ENCODE peak calls at places on chromosome 17, in six cellular contexts. P is suprapubic skin; F is breast epithelium; R is heart left ventricle; Z is CD8-positive, alpha-beta memory T cell; N is tibial artery. K is an unnamed sample.

GRCh38 chr17:1049446-1050225 is 52.7 kb downstream of the TIMM22 start:
- DNase-seq in N (no peak), R (no peak), Z (no peak), F (no peak), P (no peak), K (no peak)

GRCh38 chr17:16933317-16934132 is 38.4 kb downstream of the TNFRSF13B start:
- DNase-seq in N (peak; percentile 43), F (peak; percentile 38), R (peak; percentile 10), Z (no peak), P (peak; percentile 50), K (no peak)

GRCh38 chr17:8410882-8411238 is 13.2 kb upstream of the RNF222 start:
- DNase-seq in N (no peak), Z (no peak), R (no peak), F (no peak), P (no peak), K (no peak)

GRCh38 chr17:80345841-80346497 is 69.0 kb upstream of the ENDOV start:
- DNase-seq in F (peak; percentile 22), R (no peak), Z (no peak), N (peak; percentile 21), P (peak; percentile 38), K (no peak)

GRCh38 chr17:79821331-79822095 is 17.7 kb downstream of the CBX4 start:
- DNase-seq in Z (no peak), P (no peak), R (no peak), F (no peak), N (no peak), K (no peak)

GRCh38 chr17:7435676-7436555 is 681 bp downstream of the TMEM102 start:
- DNase-seq in Z (peak; percentile 78), N (no peak), R (peak; percentile 46), P (no peak), F (no peak), K (peak; percentile 38)

GRCh38 chr17:5194346-5194745 is 2.7 kb upstream of the ZNF594 start:
- DNase-seq in Z (no peak), R (no peak), F (no peak), N (no peak), P (no peak), K (no peak)

GRCh38 chr17:47955497-47956461 is 1.9 kb downstream of the PRR15L start:
- DNase-seq in Z (peak; percentile 27), F (peak; percentile 79), N (no peak), P (no peak), R (no peak), K (no peak)

GRCh38 chr17:64115043-64115698 is 14.8 kb downstream of the ERN1 start:
- DNase-seq in P (no peak), Z (no peak), R (no peak), N (no peak), F (no peak), K (no peak)

GRCh38 chr17:64172510-64172909 is 42.6 kb upstream of the ERN1 start:
- DNase-seq in F (no peak), Z (no peak), N (no peak), R (no peak), P (no peak), K (no peak)

GRCh38 chr17:64515419-64515818 is 8.6 kb downstream of the CEP95 start:
- DNase-seq in Z (no peak), R (no peak), N (no peak), P (no peak), F (no peak), K (no peak)

GRCh38 chr17:58112970-58113631 is 29.9 kb downstream of the DYNLL2 start:
- DNase-seq in R (peak; percentile 69), Z (peak; percentile 86), N (peak; percentile 79), P (peak; percentile 80), F (peak; percentile 70), K (peak; percentile 57)

GRCh38 chr17:1004769-1005295 is 7.9 kb downstream of the TIMM22 start:
- DNase-seq in N (no peak), P (no peak), R (no peak), F (no peak), Z (no peak), K (no peak)

GRCh38 chr17:56752263-56752662 is 81.5 kb downstream of the C17orf67 start:
- DNase-seq in N (no peak), P (no peak), Z (no peak), F (no peak), R (no peak), K (no peak)

GRCh38 chr17:33209671-33210070 is 83.4 kb downstream of the ASIC2 start:
- DNase-seq in F (no peak), P (no peak), N (no peak), R (no peak), Z (no peak), K (no peak)

GRCh38 chr17:9905078-9905415 is at the start of gene RCVRN:
- DNase-seq in N (peak; percentile 42), F (no peak), Z (no peak), R (no peak), P (no peak), K (no peak)

GRCh38 chr17:29582767-29583166 is 6.7 kb downstream of the GIT1 start:
- DNase-seq in N (no peak), P (no peak), F (no peak), Z (peak; percentile 39), R (no peak), K (peak; percentile 76)

GRCh38 chr17:77929180-77929564 is 29.3 kb upstream of the TNRC6C start:
- DNase-seq in F (no peak), R (no peak), P (no peak), Z (no peak), N (peak; percentile 28), K (no peak)

GRCh38 chr17:47188266-47188665 is 829 bp downstream of the CDC27 start:
- DNase-seq in F (no peak), R (no peak), Z (no peak), N (no peak), P (no peak), K (no peak)

GRCh38 chr17:45431531-45432404 is 902 bp downstream of the ARHGAP27 start:
- DNase-seq in F (peak; percentile 84), P (peak; percentile 89), N (no peak), Z (peak; percentile 81), R (peak; percentile 59), K (no peak)

GRCh38 chr17:43563262-43564079 is 17.3 kb upstream of the ETV4 start:
- DNase-seq in F (no peak), Z (no peak), P (no peak), N (no peak), R (no peak), K (no peak)

GRCh38 chr17:34006126-34006525 is 249.0 kb upstream of the CCL2 start:
- DNase-seq in F (no peak), Z (no peak), R (no peak), P (no peak), N (no peak), K (no peak)

GRCh38 chr17:4110152-4110551 is 32.7 kb downstream of the ZZEF1 start:
- DNase-seq in R (no peak), Z (no peak), N (no peak), P (no peak), F (no peak), K (no peak)

GRCh38 chr17:66522591-66523272 is 220.3 kb downstream of the PRKCA start:
- DNase-seq in F (no peak), P (no peak), Z (no peak), N (no peak), R (no peak), K (no peak)

GRCh38 chr17:27565874-27566672 is 64.9 kb upstream of the LGALS9 start:
- DNase-seq in N (no peak), Z (no peak), P (no peak), R (no peak), F (no peak), K (no peak)

GRCh38 chr17:50152736-50153135 is 2.3 kb upstream of the PPP1R9B start:
- DNase-seq in N (no peak), R (no peak), F (no peak), P (no peak), Z (no peak), K (no peak)
- H3K27ac ChIP-seq in N (peak overlapping the region; percentile 93), R (peak overlapping the region; percentile 94), F (peak overlapping the region; percentile 88), P (peak overlapping the region; percentile 86), Z (peak overlapping the region; percentile 40), K (peak overlapping the region; percentile 93)

GRCh38 chr17:21252875-21253645 is at the start of gene NATD1:
- DNase-seq in P (peak; percentile 90), N (peak; percentile 93), Z (peak; percentile 87), F (peak; percentile 83), R (peak; percentile 88), K (peak; percentile 85)

GRCh38 chr17:21250719-21251305 is 2.4 kb downstream of the NATD1 start:
- DNase-seq in P (no peak), R (no peak), F (no peak), N (no peak), Z (no peak), K (no peak)

GRCh38 chr17:21251611-21252010 is 1.6 kb downstream of the NATD1 start:
- DNase-seq in Z (no peak), R (no peak), N (no peak), F (no peak), P (no peak), K (no peak)

GRCh38 chr17:21253646-21254441 is 634 bp upstream of the NATD1 start:
- DNase-seq in N (no peak), Z (no peak), P (no peak), R (no peak), F (no peak), K (no peak)

GRCh38 chr17:21252289-21252874 is 828 bp downstream of the NATD1 start:
- DNase-seq in F (no peak), P (no peak), Z (no peak), N (no peak), R (no peak), K (no peak)
- H3K27ac ChIP-seq in F (peak overlapping the region; percentile 54), P (peak overlapping the region; percentile 79), Z (no peak overlapping the region), N (peak overlapping the region; percentile 76), R (peak overlapping the region; percentile 62), K (peak overlapping the region; percentile 42)

GRCh38 chr17:18224053-18224427 is 1.4 kb upstream of the LLGL1 start:
- DNase-seq in N (peak; percentile 63), R (no peak), F (no peak), Z (no peak), P (no peak), K (no peak)

GRCh38 chr17:18226284-18226945 is 980 bp downstream of the LLGL1 start:
- DNase-seq in R (no peak), F (no peak), P (no peak), N (no peak), Z (no peak), K (no peak)

GRCh38 chr17:18224428-18225120 is 861 bp upstream of the LLGL1 start:
- DNase-seq in Z (no peak), R (no peak), P (no peak), F (no peak), N (peak; percentile 67), K (no peak)

GRCh38 chr17:18225562-18226283 is at the start of gene LLGL1:
- DNase-seq in Z (no peak), N (peak; percentile 67), R (no peak), P (no peak), F (no peak), K (no peak)

DNA sequence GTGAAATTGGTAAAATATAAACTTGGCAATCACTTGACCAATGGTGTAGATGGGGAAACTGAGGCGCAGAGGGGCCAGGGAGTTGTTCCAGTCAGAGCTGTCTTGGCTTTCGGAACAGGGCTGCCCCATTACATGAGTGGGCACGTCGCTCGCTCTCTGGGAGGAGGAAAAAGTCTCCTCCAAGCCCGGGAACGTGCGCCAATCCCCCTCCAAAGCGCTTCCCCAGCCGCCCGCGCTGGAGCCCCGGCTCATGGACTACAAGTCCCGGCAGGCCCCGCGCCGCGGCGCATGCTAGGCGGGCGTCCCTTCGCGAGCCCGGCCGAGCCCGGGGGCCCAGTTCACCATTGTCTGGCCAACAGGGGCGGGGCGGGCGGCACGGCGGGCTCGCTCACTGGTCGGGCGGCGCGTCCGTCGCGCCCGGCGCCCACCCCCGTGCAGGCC is 294 bp upstream of the LLGL1 start:
- DNase-seq in R (peak; percentile 97), N (peak; percentile 97), Z (peak; percentile 96), F (peak; percentile 95), P (peak; percentile 97), K (peak; percentile 78)
- H3K27ac ChIP-seq in R (peak overlapping the region; percentile 69), N (peak overlapping the region; percentile 52), Z (no peak overlapping the region), F (peak overlapping the region; percentile 77), P (no peak overlapping the region), K (no peak overlapping the region)

GRCh38 chr17:61616783-61617182 is 25.8 kb upstream of the NACA2 start:
- DNase-seq in N (no peak), F (no peak), Z (no peak), R (no peak), P (no peak), K (no peak)
- H3K27ac ChIP-seq in N (no peak overlapping the region), F (no peak overlapping the region), Z (no peak overlapping the region), R (no peak overlapping the region), P (no peak overlapping the region), K (no peak overlapping the region)